ENCODE peak calls at places on chromosomes 13 and 19, in four cellular contexts. E is activated gamma-delta T cell treated with anti-CD3 and anti-CD28 coated beads, Interleukin-2, amount 50 U/mL, for 16 hours; X is HT1080; C is T-helper 1 cell. I is an unnamed sample.

GRCh38 chr19:43532571-43532961 is 422 bp upstream of the ZNF575 start:
- DNase-seq in X (peak), C (no peak), E (no peak), I (no peak)

GRCh38 chr13:75558130-75558840 is 8.7 kb downstream of the UCHL3 start:
- DNase-seq in X (no peak), E (no peak), C (no peak), I (no peak)

GRCh38 chr13:53105881-53106280 is 77.3 kb downstream of the OLFM4 start:
- DNase-seq in X (no peak), C (no peak), E (no peak), I (no peak)

GRCh38 chr13:40233731-40234195 is 432.7 kb downstream of the FOXO1 start:
- DNase-seq in E (no peak), X (no peak), C (no peak), I (no peak)

GRCh38 chr13:85806553-85807175 is 7.4 kb upstream of the SLITRK6 start:
- DNase-seq in X (peak), E (no peak), C (no peak), I (peak)

GRCh38 chr19:16118489-16119033 is 6.9 kb downstream of the RAB8A start:
- DNase-seq in E (no peak), C (no peak), X (no peak), I (no peak)

GRCh38 chr19:35357867-35358573 is at the start of gene FFAR3:
- DNase-seq in E (no peak), C (no peak), X (peak), I (peak)

GRCh38 chr13:59133903-59134302 is 1029.8 kb downstream of the DIAPH3 start:
- DNase-seq in X (no peak), E (no peak), C (no peak), I (no peak)

GRCh38 chr19:29690842-29691241 is 24.2 kb downstream of the C19orf12 start:
- DNase-seq in C (peak), E (peak), X (peak), I (peak)

GRCh38 chr13:44759222-44759721 is 183.1 kb upstream of the TSC22D1 start:
- DNase-seq in C (no peak), X (peak), E (no peak), I (no peak)

GRCh38 chr19:46021531-46022041 is 1.3 kb downstream of the PGLYRP1 start:
- DNase-seq in E (no peak), X (no peak), C (no peak), I (no peak)

GRCh38 chr19:52351512-52351911 is 15.5 kb downstream of the ZNF610 start:
- DNase-seq in C (no peak), X (no peak), E (no peak), I (no peak)

GRCh38 chr19:46181386-46181774 is 33.3 kb downstream of the IGFL2 start:
- DNase-seq in C (no peak), E (no peak), X (peak), I (peak)

GRCh38 chr19:13366529-13367143 is 139.6 kb downstream of the CACNA1A start:
- DNase-seq in X (peak), E (no peak), C (no peak), I (peak)

GRCh38 chr13:110867380-110867779 is 47.5 kb downstream of the ANKRD10 start:
- DNase-seq in E (no peak), C (no peak), X (no peak), I (no peak)

GRCh38 chr19:18713550-18714117 is 30.2 kb downstream of the CRTC1 start:
- DNase-seq in X (no peak), C (no peak), E (no peak), I (no peak)

GRCh38 chr19:50723069-50723468 is at the start of gene CLEC11A:
- DNase-seq in C (no peak), E (no peak), X (peak), I (peak)

GRCh38 chr19:41302624-41303351 is 7.2 kb upstream of the CCDC97 start:
- DNase-seq in E (peak), X (no peak), C (peak), I (no peak)

GRCh38 chr19:46898731-46899130 is 37.9 kb downstream of the ARHGAP35 start:
- DNase-seq in E (no peak), X (no peak), C (no peak), I (no peak)

GRCh38 chr19:1244693-1245451 is 3.3 kb downstream of the ATP5F1D start:
- DNase-seq in X (no peak), C (no peak), E (no peak), I (no peak)

GRCh38 chr13:113041293-113041690 is 64.3 kb upstream of the F7 start:
- DNase-seq in X (no peak), E (no peak), C (no peak), I (no peak)

GRCh38 chr19:4600893-4601292 is 38.4 kb upstream of the TNFAIP8L1 start:
- DNase-seq in C (no peak), X (no peak), E (no peak), I (no peak)

GRCh38 chr13:27425918-27426630 is 1.7 kb downstream of the GTF3A start:
- DNase-seq in E (peak), C (peak), X (peak), I (peak)

GRCh38 chr13:99053636-99054233 is 75.9 kb upstream of the DOCK9 start:
- DNase-seq in C (no peak), E (no peak), X (no peak), I (no peak)

GRCh38 chr19:49875801-49876421 is 1.2 kb downstream of the AKT1S1 start:
- DNase-seq in X (peak), C (peak), E (peak), I (peak)

GRCh38 chr13:105446197-105446596 is 1089.3 kb downstream of the EFNB2 start:
- DNase-seq in E (no peak), X (no peak), C (no peak), I (no peak)

GRCh38 chr13:60629158-60629557 is 232.1 kb downstream of the TDRD3 start:
- DNase-seq in E (no peak), X (no peak), C (no peak), I (no peak)

GRCh38 chr13:113184568-113185440 is 23.7 kb downstream of the PCID2 start:
- DNase-seq in E (no peak), C (no peak), X (no peak), I (no peak)

GRCh38 chr19:40700083-40700482 is 9.6 kb upstream of the NUMBL start:
- DNase-seq in C (no peak), E (no peak), X (no peak), I (no peak)

GRCh38 chr19:47274891-47275865 is 493 bp downstream of the INAFM1 start:
- DNase-seq in X (no peak), C (peak), E (no peak), I (no peak)

GRCh38 chr13:97855570-97855970 is 97.9 kb upstream of the IPO5 start:
- DNase-seq in C (no peak), E (no peak), X (peak), I (peak)

GRCh38 chr19:34365463-34366401 is 736 bp downstream of the GPI start:
- DNase-seq in C (no peak), E (no peak), X (no peak), I (peak)

GRCh38 chr13:92312823-92313222 is 913.8 kb upstream of the GPC6 start:
- DNase-seq in X (no peak), E (no peak), C (no peak), I (no peak)

GRCh38 chr13:94248454-94249233 is 230.8 kb downstream of the DCT start:
- DNase-seq in C (no peak), X (no peak), E (no peak), I (no peak)

GRCh38 chr13:41418027-41418426 is 39.3 kb upstream of the RGCC start:
- DNase-seq in C (no peak), X (peak), E (no peak), I (no peak)

GRCh38 chr19:28429356-28429755 is 783.6 kb downstream of the UQCRFS1 start:
- DNase-seq in E (no peak), C (no peak), X (no peak), I (no peak)

GRCh38 chr19:41223431-41224234 is 4.6 kb downstream of the AXL start:
- DNase-seq in X (peak), E (no peak), C (no peak), I (no peak)

GRCh38 chr19:3443840-3444694 is 36.3 kb downstream of the SMIM24 start:
- DNase-seq in X (peak), E (no peak), C (no peak), I (no peak)

GRCh38 chr19:55210120-55210493 is 806 bp upstream of the PTPRH start:
- DNase-seq in C (no peak), E (no peak), X (peak), I (peak)